ENCODE peak calls at places on chromosome 14, in eight cellular contexts. One of them, this sample, is unnamed.

GRCh38 chr14:74221741-74222140 is 17.5 kb upstream of the VSX2 start:
- DNase-seq in hippocampal formation: no peak
- DNase-seq in GM03348: no peak
- DNase-seq in HTR-8/SVneo: no peak
- DNase-seq in EH: no peak
- DNase-seq in NCI-H774: no peak
- DNase-seq in stimulated activated CD8-positive, alpha-beta memory T cell treated with anti-CD3 and anti-CD28 coated beads, Interleukin-15, amount 100 ng/mL, for 1 hour: no peak
- DNase-seq in stimulated activated CD4-positive, alpha-beta T cell treated with anti-CD3 and anti-CD28 coated beads, Interleukin-15, amount 100 ng/mL, for 24 hours: no peak
- DNase-seq in this sample: no peak

GRCh38 chr14:76762617-76763361 is 1.5 kb downstream of the VASH1 start:
- DNase-seq in hippocampal formation: no peak
- DNase-seq in GM03348: no peak
- DNase-seq in HTR-8/SVneo: no peak
- DNase-seq in EH: no peak
- DNase-seq in NCI-H774: no peak
- DNase-seq in stimulated activated CD8-positive, alpha-beta memory T cell treated with anti-CD3 and anti-CD28 coated beads, Interleukin-15, amount 100 ng/mL, for 1 hour: no peak
- DNase-seq in stimulated activated CD4-positive, alpha-beta T cell treated with anti-CD3 and anti-CD28 coated beads, Interleukin-15, amount 100 ng/mL, for 24 hours: no peak
- DNase-seq in this sample: no peak

GRCh38 chr14:31787377-31787776 is 226.2 kb downstream of the NUBPL start:
- DNase-seq in hippocampal formation: no peak
- DNase-seq in GM03348: no peak
- DNase-seq in HTR-8/SVneo: no peak
- DNase-seq in EH: peak
- DNase-seq in NCI-H774: no peak
- DNase-seq in stimulated activated CD8-positive, alpha-beta memory T cell treated with anti-CD3 and anti-CD28 coated beads, Interleukin-15, amount 100 ng/mL, for 1 hour: no peak
- DNase-seq in stimulated activated CD4-positive, alpha-beta T cell treated with anti-CD3 and anti-CD28 coated beads, Interleukin-15, amount 100 ng/mL, for 24 hours: no peak
- DNase-seq in this sample: no peak

GRCh38 chr14:103239751-103240150 is 94.3 kb upstream of the EIF5 start:
- DNase-seq in hippocampal formation: no peak
- DNase-seq in GM03348: no peak
- DNase-seq in HTR-8/SVneo: no peak
- DNase-seq in EH: no peak
- DNase-seq in NCI-H774: no peak
- DNase-seq in stimulated activated CD8-positive, alpha-beta memory T cell treated with anti-CD3 and anti-CD28 coated beads, Interleukin-15, amount 100 ng/mL, for 1 hour: no peak
- DNase-seq in stimulated activated CD4-positive, alpha-beta T cell treated with anti-CD3 and anti-CD28 coated beads, Interleukin-15, amount 100 ng/mL, for 24 hours: no peak
- DNase-seq in this sample: no peak

GRCh38 chr14:24639905-24640304 is 5.9 kb upstream of the GZMB start:
- DNase-seq in hippocampal formation: no peak
- DNase-seq in GM03348: no peak
- DNase-seq in HTR-8/SVneo: no peak
- DNase-seq in EH: no peak
- DNase-seq in NCI-H774: no peak
- DNase-seq in stimulated activated CD8-positive, alpha-beta memory T cell treated with anti-CD3 and anti-CD28 coated beads, Interleukin-15, amount 100 ng/mL, for 1 hour: no peak
- DNase-seq in stimulated activated CD4-positive, alpha-beta T cell treated with anti-CD3 and anti-CD28 coated beads, Interleukin-15, amount 100 ng/mL, for 24 hours: no peak
- DNase-seq in this sample: no peak

GRCh38 chr14:92819011-92819410 is 24.9 kb downstream of the GOLGA5 start:
- DNase-seq in hippocampal formation: no peak
- DNase-seq in GM03348: no peak
- DNase-seq in HTR-8/SVneo: no peak
- DNase-seq in EH: no peak
- DNase-seq in NCI-H774: no peak
- DNase-seq in stimulated activated CD8-positive, alpha-beta memory T cell treated with anti-CD3 and anti-CD28 coated beads, Interleukin-15, amount 100 ng/mL, for 1 hour: no peak
- DNase-seq in stimulated activated CD4-positive, alpha-beta T cell treated with anti-CD3 and anti-CD28 coated beads, Interleukin-15, amount 100 ng/mL, for 24 hours: no peak
- DNase-seq in this sample: no peak

GRCh38 chr14:61211476-61212262 is 69.5 kb downstream of the TMEM30B start:
- DNase-seq in hippocampal formation: no peak
- DNase-seq in GM03348: no peak
- DNase-seq in HTR-8/SVneo: no peak
- DNase-seq in EH: peak
- DNase-seq in NCI-H774: peak
- DNase-seq in stimulated activated CD8-positive, alpha-beta memory T cell treated with anti-CD3 and anti-CD28 coated beads, Interleukin-15, amount 100 ng/mL, for 1 hour: no peak
- DNase-seq in stimulated activated CD4-positive, alpha-beta T cell treated with anti-CD3 and anti-CD28 coated beads, Interleukin-15, amount 100 ng/mL, for 24 hours: no peak
- DNase-seq in this sample: no peak

GRCh38 chr14:102768223-102769048 is 8.8 kb upstream of the TRAF3 start:
- DNase-seq in hippocampal formation: no peak
- DNase-seq in GM03348: no peak
- DNase-seq in HTR-8/SVneo: no peak
- DNase-seq in EH: no peak
- DNase-seq in NCI-H774: no peak
- DNase-seq in stimulated activated CD8-positive, alpha-beta memory T cell treated with anti-CD3 and anti-CD28 coated beads, Interleukin-15, amount 100 ng/mL, for 1 hour: no peak
- DNase-seq in stimulated activated CD4-positive, alpha-beta T cell treated with anti-CD3 and anti-CD28 coated beads, Interleukin-15, amount 100 ng/mL, for 24 hours: no peak
- DNase-seq in this sample: no peak

GRCh38 chr14:103392106-103392505 is 6.9 kb downstream of the MARK3 start:
- DNase-seq in hippocampal formation: no peak
- DNase-seq in GM03348: no peak
- DNase-seq in HTR-8/SVneo: no peak
- DNase-seq in EH: no peak
- DNase-seq in NCI-H774: no peak
- DNase-seq in stimulated activated CD8-positive, alpha-beta memory T cell treated with anti-CD3 and anti-CD28 coated beads, Interleukin-15, amount 100 ng/mL, for 1 hour: no peak
- DNase-seq in stimulated activated CD4-positive, alpha-beta T cell treated with anti-CD3 and anti-CD28 coated beads, Interleukin-15, amount 100 ng/mL, for 24 hours: no peak
- DNase-seq in this sample: no peak

GRCh38 chr14:30532264-30532663 is 26.7 kb upstream of the G2E3 start:
- DNase-seq in hippocampal formation: no peak
- DNase-seq in GM03348: no peak
- DNase-seq in HTR-8/SVneo: no peak
- DNase-seq in EH: no peak
- DNase-seq in NCI-H774: no peak
- DNase-seq in stimulated activated CD8-positive, alpha-beta memory T cell treated with anti-CD3 and anti-CD28 coated beads, Interleukin-15, amount 100 ng/mL, for 1 hour: no peak
- DNase-seq in stimulated activated CD4-positive, alpha-beta T cell treated with anti-CD3 and anti-CD28 coated beads, Interleukin-15, amount 100 ng/mL, for 24 hours: no peak
- DNase-seq in this sample: no peak

GRCh38 chr14:75341639-75342038 is 63.0 kb downstream of the FOS start:
- DNase-seq in hippocampal formation: no peak
- DNase-seq in GM03348: no peak
- DNase-seq in HTR-8/SVneo: no peak
- DNase-seq in EH: no peak
- DNase-seq in NCI-H774: no peak
- DNase-seq in stimulated activated CD8-positive, alpha-beta memory T cell treated with anti-CD3 and anti-CD28 coated beads, Interleukin-15, amount 100 ng/mL, for 1 hour: no peak
- DNase-seq in stimulated activated CD4-positive, alpha-beta T cell treated with anti-CD3 and anti-CD28 coated beads, Interleukin-15, amount 100 ng/mL, for 24 hours: no peak
- DNase-seq in this sample: no peak

GRCh38 chr14:68394113-68394718 is 398.7 kb downstream of the ZFP36L1 start:
- DNase-seq in hippocampal formation: no peak
- DNase-seq in GM03348: no peak
- DNase-seq in HTR-8/SVneo: no peak
- DNase-seq in EH: peak
- DNase-seq in NCI-H774: no peak
- DNase-seq in stimulated activated CD8-positive, alpha-beta memory T cell treated with anti-CD3 and anti-CD28 coated beads, Interleukin-15, amount 100 ng/mL, for 1 hour: no peak
- DNase-seq in stimulated activated CD4-positive, alpha-beta T cell treated with anti-CD3 and anti-CD28 coated beads, Interleukin-15, amount 100 ng/mL, for 24 hours: no peak
- DNase-seq in this sample: no peak

GRCh38 chr14:27573018-27573417 is 975.2 kb upstream of the NOVA1 start:
- DNase-seq in hippocampal formation: no peak
- DNase-seq in GM03348: no peak
- DNase-seq in HTR-8/SVneo: no peak
- DNase-seq in EH: no peak
- DNase-seq in NCI-H774: no peak
- DNase-seq in stimulated activated CD8-positive, alpha-beta memory T cell treated with anti-CD3 and anti-CD28 coated beads, Interleukin-15, amount 100 ng/mL, for 1 hour: no peak
- DNase-seq in stimulated activated CD4-positive, alpha-beta T cell treated with anti-CD3 and anti-CD28 coated beads, Interleukin-15, amount 100 ng/mL, for 24 hours: no peak
- DNase-seq in this sample: no peak

GRCh38 chr14:71361335-71361734 is 454.1 kb downstream of the PCNX1 start:
- DNase-seq in hippocampal formation: no peak
- DNase-seq in GM03348: no peak
- DNase-seq in HTR-8/SVneo: no peak
- DNase-seq in EH: peak
- DNase-seq in NCI-H774: no peak
- DNase-seq in stimulated activated CD8-positive, alpha-beta memory T cell treated with anti-CD3 and anti-CD28 coated beads, Interleukin-15, amount 100 ng/mL, for 1 hour: no peak
- DNase-seq in stimulated activated CD4-positive, alpha-beta T cell treated with anti-CD3 and anti-CD28 coated beads, Interleukin-15, amount 100 ng/mL, for 24 hours: no peak
- DNase-seq in this sample: no peak

GRCh38 chr14:73696466-73697390 is 17.5 kb downstream of the PNMA1 start:
- DNase-seq in hippocampal formation: no peak
- DNase-seq in GM03348: peak
- DNase-seq in HTR-8/SVneo: peak
- DNase-seq in EH: peak
- DNase-seq in NCI-H774: no peak
- DNase-seq in stimulated activated CD8-positive, alpha-beta memory T cell treated with anti-CD3 and anti-CD28 coated beads, Interleukin-15, amount 100 ng/mL, for 1 hour: no peak
- DNase-seq in stimulated activated CD4-positive, alpha-beta T cell treated with anti-CD3 and anti-CD28 coated beads, Interleukin-15, amount 100 ng/mL, for 24 hours: no peak
- DNase-seq in this sample: no peak

GRCh38 chr14:103198429-103199140 is 75.3 kb downstream of the TNFAIP2 start:
- DNase-seq in hippocampal formation: no peak
- DNase-seq in GM03348: peak
- DNase-seq in HTR-8/SVneo: peak
- DNase-seq in EH: peak
- DNase-seq in NCI-H774: no peak
- DNase-seq in stimulated activated CD8-positive, alpha-beta memory T cell treated with anti-CD3 and anti-CD28 coated beads, Interleukin-15, amount 100 ng/mL, for 1 hour: no peak
- DNase-seq in stimulated activated CD4-positive, alpha-beta T cell treated with anti-CD3 and anti-CD28 coated beads, Interleukin-15, amount 100 ng/mL, for 24 hours: no peak
- DNase-seq in this sample: no peak